ENCODE peak calls at places on chromosome 6, in ten cellular contexts. D, L, K, N, E, X, V, G, A and J are unnamed samples.

GRCh38 chr6:72421387-72421786 is 200.5 kb upstream of the KCNQ5 start:
- DNase-seq in D (no peak), L (no peak), K (no peak), N (no peak), E (no peak), X (no peak), V (no peak), G (no peak), A (no peak), J (no peak)

GRCh38 chr6:16723833-16724232 is 37.4 kb downstream of the ATXN1 start:
- DNase-seq in D (no peak), L (no peak), K (no peak), N (peak; percentile 71), E (no peak), X (peak; percentile 63), V (no peak), G (no peak), A (no peak), J (no peak)

GRCh38 chr6:71254323-71254722 is 34.3 kb upstream of the OGFRL1 start:
- DNase-seq in D (no peak), L (no peak), K (no peak), N (no peak), E (no peak), X (no peak), V (no peak), G (no peak), A (no peak), J (no peak)

GRCh38 chr6:39173276-39173675 is 56.0 kb downstream of the KCNK5 start:
- DNase-seq in D (no peak), L (no peak), K (no peak), N (no peak), E (no peak), X (no peak), V (no peak), G (no peak), A (no peak), J (no peak)

GRCh38 chr6:12262236-12263061 is 27.7 kb upstream of the EDN1 start:
- DNase-seq in D (no peak), L (peak; percentile 15), K (no peak), N (no peak), E (peak; percentile 90), X (no peak), V (peak; percentile 46), G (no peak), A (no peak), J (no peak)

GRCh38 chr6:34680802-34681515 is 15.6 kb downstream of the ILRUN start:
- DNase-seq in D (no peak), L (no peak), K (no peak), N (no peak), E (no peak), X (no peak), V (no peak), G (no peak), A (no peak), J (no peak)

GRCh38 chr6:74431873-74432272 is 735.9 kb downstream of the CD109 start:
- DNase-seq in D (no peak), L (no peak), K (no peak), N (no peak), E (no peak), X (no peak), V (no peak), G (no peak), A (no peak), J (no peak)

GRCh38 chr6:76134651-76135050 is 62.2 kb upstream of the IMPG1 start:
- DNase-seq in D (no peak), L (no peak), K (no peak), N (no peak), E (no peak), X (no peak), V (peak; percentile 51), G (no peak), A (no peak), J (no peak)

GRCh38 chr6:15246217-15247211 is 645 bp downstream of the JARID2 start:
- DNase-seq in D (no peak), L (no peak), K (no peak), N (no peak), E (no peak), X (no peak), V (no peak), G (no peak), A (no peak), J (no peak)

GRCh38 chr6:15248451-15249370 is 2.8 kb downstream of the JARID2 start:
- DNase-seq in D (peak; percentile 98), L (peak; percentile 94), K (peak; percentile 97), N (peak; percentile 93), E (peak; percentile 98), X (peak; percentile 97), V (peak; percentile 92), G (peak; percentile 94), A (peak; percentile 97), J (peak; percentile 96)

GRCh38 chr6:15247214-15247749 is 1.4 kb downstream of the JARID2 start:
- DNase-seq in D (no peak), L (no peak), K (no peak), N (no peak), E (no peak), X (no peak), V (no peak), G (no peak), A (no peak), J (no peak)

GRCh38 chr6:15249371-15250019 is 3.6 kb downstream of the JARID2 start:
- DNase-seq in D (no peak), L (no peak), K (no peak), N (no peak), E (no peak), X (no peak), V (no peak), G (no peak), A (no peak), J (no peak)

DNA sequence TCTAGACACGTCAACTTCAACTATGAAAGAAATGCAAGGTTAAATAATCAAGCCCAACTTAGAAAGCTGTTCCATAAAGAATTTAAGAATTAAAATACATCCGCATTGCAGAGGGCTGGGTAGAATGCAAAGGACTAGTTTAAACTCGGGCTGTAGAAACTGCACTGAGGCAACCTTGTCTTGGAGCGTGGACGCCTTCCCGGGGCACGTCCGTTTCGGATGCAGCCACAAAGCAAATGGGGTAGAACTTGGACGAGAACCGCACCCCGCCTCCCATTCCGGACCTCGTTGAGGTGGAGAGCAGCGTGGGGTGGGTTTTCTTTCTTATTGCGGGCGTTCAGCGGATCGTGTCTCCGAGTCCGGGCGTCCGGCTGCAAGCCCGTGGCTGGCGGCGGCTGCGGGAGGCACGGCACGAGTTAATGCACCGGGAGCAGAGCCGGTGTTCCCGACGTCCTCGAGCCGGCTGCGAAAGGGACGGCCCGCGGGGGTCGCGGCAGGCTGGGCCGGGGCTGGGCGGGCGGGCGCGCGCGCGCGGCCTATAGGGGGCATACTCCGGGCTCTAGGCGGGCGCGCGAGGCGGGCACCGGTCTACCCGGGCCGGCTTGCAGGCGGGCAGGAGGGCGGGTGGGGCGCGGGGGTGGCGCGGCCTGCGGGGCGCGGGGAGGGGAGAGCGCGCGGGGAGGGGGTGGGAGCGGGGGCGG is 2.0 kb downstream of the JARID2 start:
- DNase-seq in D (peak; percentile 81), L (peak; percentile 53), K (peak; percentile 83), N (peak; percentile 46), E (peak; percentile 69), X (peak; percentile 69), V (peak; percentile 68), G (peak; percentile 33), A (peak; percentile 58), J (peak; percentile 56)
- TF ChIP-seq POLR2A in D (peak; percentile 22), L (no peak), K (peak; percentile 40), N (no peak), E (peak; percentile 67), X (no peak), V (peak; percentile 51), G (no peak), A (no peak), J (peak; percentile 44)

GRCh38 chr6:84687487-84687886 is 76.9 kb downstream of the TBX18 start:
- DNase-seq in D (no peak), L (no peak), K (no peak), N (no peak), E (no peak), X (no peak), V (no peak), G (no peak), A (no peak), J (no peak)

GRCh38 chr6:84696181-84696580 is 68.2 kb downstream of the TBX18 start:
- DNase-seq in D (no peak), L (no peak), K (no peak), N (no peak), E (no peak), X (no peak), V (no peak), G (no peak), A (no peak), J (no peak)

GRCh38 chr6:84688187-84688878 is 76.1 kb downstream of the TBX18 start:
- DNase-seq in D (no peak), L (no peak), K (no peak), N (no peak), E (no peak), X (no peak), V (no peak), G (no peak), A (no peak), J (no peak)

GRCh38 chr6:84691978-84692623 is 72.3 kb downstream of the TBX18 start:
- DNase-seq in D (no peak), L (no peak), K (no peak), N (no peak), E (no peak), X (no peak), V (no peak), G (no peak), A (no peak), J (no peak)
- TF ChIP-seq CTCF in D (no peak), L (no peak), K (no peak), N (no peak), E (no peak), X (no peak), V (no peak), G (no peak), A (no peak), J (no peak)

DNA sequence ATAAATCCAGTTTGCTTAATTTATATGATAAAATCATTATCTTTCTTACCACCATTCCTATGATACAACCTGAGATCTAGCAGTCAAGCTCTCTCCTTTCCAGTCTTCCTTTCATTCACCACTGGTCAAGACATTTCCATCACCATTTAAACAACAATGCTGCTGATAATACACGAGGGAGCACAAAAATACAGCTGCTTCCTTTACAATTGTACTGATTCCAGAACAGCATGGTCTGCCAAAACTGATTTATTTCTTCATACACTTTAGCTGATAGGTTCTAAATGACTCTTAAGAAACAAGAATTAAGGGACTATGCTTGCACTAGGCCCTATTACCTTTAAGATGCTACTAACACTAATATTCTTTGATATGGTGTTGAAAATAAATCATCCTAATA is 65.0 kb downstream of the EPM2A start:
- DNase-seq in D (no peak), L (no peak), K (no peak), N (no peak), E (no peak), X (no peak), V (no peak), G (no peak), A (no peak), J (no peak)
- H3K4me3 ChIP-seq in D (no peak overlapping the region), L (no peak overlapping the region), K (no peak overlapping the region), N (no peak overlapping the region), E (no peak overlapping the region), X (no peak overlapping the region), V (no peak overlapping the region), G (no peak overlapping the region), A (no peak overlapping the region), J (no peak overlapping the region)

GRCh38 chr6:26234421-26235239 is 130.4 kb upstream of the BTN3A2 start:
- DNase-seq in D (no peak), L (peak; percentile 42), K (peak; percentile 73), N (no peak), E (peak; percentile 82), X (peak; percentile 75), V (no peak), G (peak; percentile 60), A (peak; percentile 66), J (peak; percentile 61)

GRCh38 chr6:26232306-26232949 is 132.6 kb upstream of the BTN3A2 start:
- DNase-seq in D (no peak), L (no peak), K (no peak), N (no peak), E (no peak), X (no peak), V (no peak), G (no peak), A (no peak), J (no peak)

GRCh38 chr6:26235240-26235730 is 129.7 kb upstream of the BTN3A2 start:
- DNase-seq in D (no peak), L (no peak), K (no peak), N (no peak), E (no peak), X (no peak), V (no peak), G (no peak), A (no peak), J (no peak)

GRCh38 chr6:26232950-26233607 is 131.9 kb upstream of the BTN3A2 start:
- DNase-seq in D (no peak), L (no peak), K (no peak), N (no peak), E (no peak), X (peak; percentile 50), V (no peak), G (no peak), A (no peak), J (no peak)

GRCh38 chr6:26233608-26234420 is 131.2 kb upstream of the BTN3A2 start:
- DNase-seq in D (no peak), L (no peak), K (peak; percentile 65), N (no peak), E (peak; percentile 75), X (peak; percentile 83), V (peak; percentile 39), G (no peak), A (peak; percentile 58), J (peak; percentile 69)
- TF ChIP-seq POLR2A in D (no peak), L (no peak), K (peak; percentile 65), N (no peak), E (no peak), X (no peak), V (no peak), G (no peak), A (no peak), J (no peak)